ENCODE peak calls at places on chromosomes 12 and 14, in ten cellular contexts. K is BE2C; O is mesendoderm; P is pancreas; V is suprapubic skin; C is transverse colon; U is CD8-positive, alpha-beta memory T cell; I is A549; A is heart right ventricle; H is uterus. G is an unnamed sample.

GRCh38 chr12:42180990-42181611 is 36.4 kb upstream of the GXYLT1 start:
- DNase-seq in K (no peak), O (no peak), P (no peak), V (no peak), C (no peak), U (no peak), I (no peak), A (no peak), H (no peak), G (no peak)

GRCh38 chr12:78191611-78192010 is 360.9 kb downstream of the NAV3 start:
- DNase-seq in K (no peak), O (no peak), P (no peak), V (no peak), C (no peak), U (no peak), I (no peak), A (no peak), H (no peak), G (no peak)

GRCh38 chr12:232731-233614 is 19.0 kb upstream of the SLC6A12 start:
- DNase-seq in K (no peak), O (no peak), P (peak; percentile 8), V (peak; percentile 64), C (no peak), U (no peak), I (no peak), A (no peak), H (no peak), G (no peak)

GRCh38 chr14:30252800-30253425 is 306.0 kb upstream of the G2E3 start:
- DNase-seq in K (no peak), O (no peak), P (no peak), V (no peak), C (no peak), U (no peak), I (no peak), A (no peak), H (no peak), G (no peak)

GRCh38 chr12:42482086-42482819 is 107.3 kb downstream of the PRICKLE1 start:
- DNase-seq in K (no peak), O (no peak), P (peak; percentile 62), V (no peak), C (no peak), U (no peak), I (no peak), A (peak; percentile 80), H (peak; percentile 57), G (no peak)

GRCh38 chr12:4273651-4274395 is at the start of gene CCND2:
- DNase-seq in K (no peak), O (peak; percentile 99), P (peak; percentile 91), V (peak; percentile 91), C (peak; percentile 93), U (peak; percentile 79), I (peak; percentile 53), A (peak; percentile 94), H (peak; percentile 91), G (peak; percentile 75)

GRCh38 chr14:68409355-68409754 is 383.5 kb downstream of the ZFP36L1 start:
- DNase-seq in K (no peak), O (no peak), P (no peak), V (no peak), C (no peak), U (no peak), I (no peak), A (no peak), H (no peak), G (no peak)

GRCh38 chr14:93430319-93430801 is 379 bp upstream of the UNC79 start:
- DNase-seq in K (peak; percentile 89), O (peak; percentile 91), P (peak; percentile 59), V (no peak), C (no peak), U (no peak), I (no peak), A (no peak), H (no peak), G (no peak)

GRCh38 chr12:81465881-81466280 is 293.3 kb downstream of the PPFIA2 start:
- DNase-seq in K (no peak), O (no peak), P (no peak), V (no peak), C (no peak), U (no peak), I (no peak), A (no peak), H (no peak), G (no peak)

GRCh38 chr12:2406903-2407302 is 354.1 kb downstream of the CACNA1C start:
- DNase-seq in K (no peak), O (no peak), P (no peak), V (no peak), C (no peak), U (no peak), I (no peak), A (no peak), H (no peak), G (no peak)

GRCh38 chr14:90512332-90512951 is 115.6 kb downstream of the CALM1 start:
- DNase-seq in K (no peak), O (no peak), P (no peak), V (no peak), C (peak; percentile 66), U (no peak), I (no peak), A (no peak), H (no peak), G (no peak)

GRCh38 chr12:102603021-102603420 is 122.7 kb upstream of the IGF1 start:
- DNase-seq in K (no peak), O (no peak), P (no peak), V (no peak), C (no peak), U (no peak), I (no peak), A (no peak), H (no peak), G (no peak)

GRCh38 chr12:47829584-47829983 is 9.9 kb upstream of the HDAC7 start:
- DNase-seq in K (no peak), O (no peak), P (no peak), V (no peak), C (no peak), U (no peak), I (no peak), A (no peak), H (no peak), G (no peak)

GRCh38 chr14:99259327-99259726 is 12.7 kb downstream of the BCL11B start:
- DNase-seq in K (no peak), O (no peak), P (no peak), V (no peak), C (no peak), U (peak; percentile 74), I (no peak), A (no peak), H (no peak), G (no peak)

GRCh38 chr12:116152268-116152667 is 125.2 kb downstream of the MED13L start:
- DNase-seq in K (no peak), O (no peak), P (no peak), V (no peak), C (no peak), U (no peak), I (no peak), A (no peak), H (no peak), G (no peak)
- H3K4me1 ChIP-seq in K (peaks cover 38% of the 10 kb centered on the region), O (peaks cover 4% of the 10 kb centered on the region), P (peaks cover 40% of the 10 kb centered on the region), V (peaks cover 38% of the 10 kb centered on the region), C (peaks cover 43% of the 10 kb centered on the region), U (peaks cover 13% of the 10 kb centered on the region), I (peaks cover 54% of the 10 kb centered on the region), A (peaks cover 82% of the 10 kb centered on the region), H (no peaks in the 10 kb centered on the region), G (peaks cover 64% of the 10 kb centered on the region)

GRCh38 chr12:110532644-110533043 is 30.5 kb downstream of the RAD9B start:
- DNase-seq in K (no peak), O (no peak), P (no peak), V (no peak), C (no peak), U (no peak), I (no peak), A (no peak), H (no peak), G (no peak)

GRCh38 chr12:110528277-110528839 is 26.2 kb downstream of the RAD9B start:
- DNase-seq in K (no peak), O (no peak), P (no peak), V (no peak), C (no peak), U (no peak), I (no peak), A (no peak), H (no peak), G (no peak)

GRCh38 chr12:110531741-110532333 is 29.7 kb downstream of the RAD9B start:
- DNase-seq in K (no peak), O (no peak), P (no peak), V (no peak), C (no peak), U (no peak), I (no peak), A (no peak), H (no peak), G (no peak)

GRCh38 chr12:110533607-110534006 is 31.5 kb downstream of the RAD9B start:
- DNase-seq in K (no peak), O (peak; percentile 39), P (no peak), V (no peak), C (no peak), U (no peak), I (no peak), A (no peak), H (no peak), G (no peak)

DNA sequence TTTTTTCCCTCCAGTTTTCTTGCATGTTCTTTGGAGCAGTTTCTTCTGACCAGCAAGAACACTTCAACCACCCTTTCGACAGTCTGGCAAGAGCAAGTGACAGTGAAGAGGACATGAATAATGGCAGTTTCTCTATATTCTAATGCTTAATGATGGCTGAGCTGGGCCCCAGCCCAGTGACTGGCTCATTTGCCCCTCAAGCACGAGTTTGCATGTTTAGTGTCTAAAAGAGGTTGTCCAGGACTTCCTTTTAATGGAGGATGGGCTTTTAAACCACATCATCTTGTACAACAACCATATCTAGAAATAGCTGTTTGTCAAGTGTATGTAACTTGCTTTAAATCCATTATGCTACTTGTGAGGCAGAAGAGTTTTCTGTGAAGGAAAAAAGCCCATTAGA is 28.4 kb downstream of the RAD9B start:
- DNase-seq in K (no peak), O (no peak), P (no peak), V (no peak), C (no peak), U (no peak), I (no peak), A (no peak), H (no peak), G (no peak)
- H3K4me1 ChIP-seq in K (no peaks in the 10 kb centered on the region), O (no peaks in the 10 kb centered on the region), P (no peaks in the 10 kb centered on the region), V (peaks cover 33% of the 10 kb centered on the region), C (peaks cover 36% of the 10 kb centered on the region), U (no peaks in the 10 kb centered on the region), I (peaks cover 15% of the 10 kb centered on the region), A (peaks cover 36% of the 10 kb centered on the region), H (no peaks in the 10 kb centered on the region), G (peaks cover 10% of the 10 kb centered on the region)

DNA sequence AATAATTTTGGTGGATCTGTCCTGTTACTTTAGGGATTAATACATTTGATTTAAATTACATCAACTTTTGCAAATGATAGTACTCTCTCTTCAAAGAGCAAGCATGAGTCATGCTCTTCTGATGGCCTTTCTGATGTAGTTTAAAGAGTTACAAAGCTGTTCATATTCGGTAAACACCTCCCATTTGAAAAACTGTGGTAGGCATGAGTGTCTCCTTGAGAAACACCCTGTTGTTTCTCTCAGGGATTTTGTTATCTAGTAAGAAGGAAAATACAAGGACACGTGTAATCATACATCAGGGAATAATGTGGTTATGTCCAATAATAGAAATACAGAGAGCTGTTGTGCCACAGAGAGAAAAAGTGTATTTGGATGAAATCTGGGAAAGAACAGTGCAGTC is 53.3 kb upstream of the E2F7 start:
- DNase-seq in K (no peak), O (no peak), P (no peak), V (no peak), C (no peak), U (no peak), I (no peak), A (no peak), H (no peak), G (no peak)
- H3K4me1 ChIP-seq in K (no peaks in the 10 kb centered on the region), O (no peaks in the 10 kb centered on the region), P (no peaks in the 10 kb centered on the region), V (no peaks in the 10 kb centered on the region), C (no peaks in the 10 kb centered on the region), U (no peaks in the 10 kb centered on the region), I (peaks cover 35% of the 10 kb centered on the region), A (no peaks in the 10 kb centered on the region), H (no peaks in the 10 kb centered on the region), G (no peaks in the 10 kb centered on the region)

GRCh38 chr12:18750087-18750486 is 12.2 kb downstream of the CAPZA3 start:
- DNase-seq in K (no peak), O (peak; percentile 57), P (no peak), V (no peak), C (no peak), U (no peak), I (no peak), A (no peak), H (no peak), G (no peak)
- H3K4me1 ChIP-seq in K (no peaks in the 10 kb centered on the region), O (peaks cover 33% of the 10 kb centered on the region), P (no peaks in the 10 kb centered on the region), V (no peaks in the 10 kb centered on the region), C (no peaks in the 10 kb centered on the region), U (no peaks in the 10 kb centered on the region), I (no peaks in the 10 kb centered on the region), A (peaks cover 54% of the 10 kb centered on the region), H (no peaks in the 10 kb centered on the region), G (no peaks in the 10 kb centered on the region)